ENCODE peak calls at places on chromosomes 1 and 21, in eight cellular contexts. One of them, this sample, is unnamed.
A peak's percentile ranks its signal among the peaks of the same experiment; 100 is the strongest.

GRCh38 chr21:28789571-28789970 is 203.1 kb downstream of the LTN1 start:
- DNase-seq in amniotic stem cell: no peak
- DNase-seq in GM13976: no peak
- DNase-seq in colonic mucosa: no peak
- DNase-seq in transverse colon: no peak
- DNase-seq in left colon: no peak
- DNase-seq in HTR-8/SVneo: no peak
- DNase-seq in Caki2: no peak
- DNase-seq in this sample: no peak

GRCh38 chr1:63069214-63069613 is 253.2 kb upstream of the FOXD3 start:
- DNase-seq in HTR-8/SVneo: no peak
- DNase-seq in left colon: no peak
- DNase-seq in transverse colon: no peak
- DNase-seq in GM13976: no peak
- DNase-seq in Caki2: no peak
- DNase-seq in amniotic stem cell: no peak
- DNase-seq in colonic mucosa: no peak
- DNase-seq in this sample: no peak

GRCh38 chr21:16113052-16113715 is 383.4 kb downstream of the USP25 start:
- DNase-seq in colonic mucosa: peak; percentile 29
- DNase-seq in left colon: no peak
- DNase-seq in GM13976: no peak
- DNase-seq in Caki2: no peak
- DNase-seq in HTR-8/SVneo: no peak
- DNase-seq in amniotic stem cell: no peak
- DNase-seq in transverse colon: no peak
- DNase-seq in this sample: no peak

GRCh38 chr1:192786617-192787016 is 22.2 kb upstream of the RGS2 start:
- DNase-seq in transverse colon: no peak
- DNase-seq in GM13976: no peak
- DNase-seq in HTR-8/SVneo: no peak
- DNase-seq in left colon: no peak
- DNase-seq in Caki2: no peak
- DNase-seq in colonic mucosa: no peak
- DNase-seq in amniotic stem cell: no peak
- DNase-seq in this sample: no peak

GRCh38 chr21:45575993-45576837 is 34.0 kb upstream of the SLC19A1 start:
- DNase-seq in left colon: no peak
- DNase-seq in transverse colon: no peak
- DNase-seq in Caki2: no peak
- DNase-seq in colonic mucosa: no peak
- DNase-seq in amniotic stem cell: no peak
- DNase-seq in GM13976: no peak
- DNase-seq in HTR-8/SVneo: no peak
- DNase-seq in this sample: no peak

GRCh38 chr1:950881-951280 is 8.2 kb downstream of the NOC2L start:
- DNase-seq in Caki2: no peak
- DNase-seq in GM13976: no peak
- DNase-seq in HTR-8/SVneo: no peak
- DNase-seq in colonic mucosa: no peak
- DNase-seq in left colon: no peak
- DNase-seq in amniotic stem cell: no peak
- DNase-seq in transverse colon: no peak
- DNase-seq in this sample: no peak

GRCh38 chr1:222880586-222880985 is 65.7 kb downstream of the DISP1 start:
- DNase-seq in GM13976: no peak
- DNase-seq in colonic mucosa: no peak
- DNase-seq in left colon: no peak
- DNase-seq in amniotic stem cell: no peak
- DNase-seq in transverse colon: no peak
- DNase-seq in HTR-8/SVneo: peak; percentile 29
- DNase-seq in Caki2: no peak
- DNase-seq in this sample: no peak

GRCh38 chr1:14733053-14733778 is 134.7 kb downstream of the KAZN start:
- DNase-seq in transverse colon: no peak
- DNase-seq in GM13976: peak; percentile 46
- DNase-seq in left colon: no peak
- DNase-seq in Caki2: peak; percentile 60
- DNase-seq in colonic mucosa: no peak
- DNase-seq in amniotic stem cell: no peak
- DNase-seq in HTR-8/SVneo: no peak
- DNase-seq in this sample: peak; percentile 20

GRCh38 chr1:156282143-156282478 is 514 bp downstream of the SMG5 start:
- DNase-seq in transverse colon: no peak
- DNase-seq in Caki2: peak; percentile 42
- DNase-seq in amniotic stem cell: no peak
- DNase-seq in colonic mucosa: peak; percentile 78
- DNase-seq in left colon: peak; percentile 73
- DNase-seq in GM13976: no peak
- DNase-seq in HTR-8/SVneo: no peak
- DNase-seq in this sample: peak; percentile 27

GRCh38 chr1:110565565-110565964 is 40.6 kb downstream of the KCNA2 start:
- DNase-seq in HTR-8/SVneo: no peak
- DNase-seq in GM13976: no peak
- DNase-seq in colonic mucosa: no peak
- DNase-seq in left colon: no peak
- DNase-seq in Caki2: no peak
- DNase-seq in transverse colon: no peak
- DNase-seq in amniotic stem cell: no peak
- DNase-seq in this sample: no peak

GRCh38 chr21:21159253-21159899 is 161.2 kb downstream of the NCAM2 start:
- DNase-seq in amniotic stem cell: no peak
- DNase-seq in GM13976: no peak
- DNase-seq in left colon: no peak
- DNase-seq in HTR-8/SVneo: no peak
- DNase-seq in colonic mucosa: no peak
- DNase-seq in transverse colon: no peak
- DNase-seq in Caki2: no peak
- DNase-seq in this sample: no peak

GRCh38 chr1:181061891-181062777 is 26.4 kb upstream of the IER5 start:
- DNase-seq in GM13976: peak; percentile 77
- DNase-seq in left colon: no peak
- DNase-seq in transverse colon: peak; percentile 25
- DNase-seq in HTR-8/SVneo: no peak
- DNase-seq in Caki2: no peak
- DNase-seq in amniotic stem cell: no peak
- DNase-seq in colonic mucosa: no peak
- DNase-seq in this sample: no peak

GRCh38 chr1:71557138-71557537 is 476.3 kb upstream of the ZRANB2 start:
- DNase-seq in transverse colon: no peak
- DNase-seq in Caki2: no peak
- DNase-seq in colonic mucosa: no peak
- DNase-seq in left colon: no peak
- DNase-seq in GM13976: no peak
- DNase-seq in HTR-8/SVneo: no peak
- DNase-seq in amniotic stem cell: no peak
- DNase-seq in this sample: no peak

GRCh38 chr1:166910396-166910994 is 34.4 kb upstream of the TADA1 start:
- DNase-seq in Caki2: peak; percentile 76
- DNase-seq in left colon: peak; percentile 79
- DNase-seq in HTR-8/SVneo: peak; percentile 83
- DNase-seq in transverse colon: peak; percentile 85
- DNase-seq in colonic mucosa: peak; percentile 82
- DNase-seq in amniotic stem cell: peak; percentile 33
- DNase-seq in GM13976: peak; percentile 77
- DNase-seq in this sample: peak; percentile 87

GRCh38 chr1:109975718-109976117 is 8.8 kb upstream of the AHCYL1 start:
- DNase-seq in colonic mucosa: no peak
- DNase-seq in amniotic stem cell: no peak
- DNase-seq in HTR-8/SVneo: peak; percentile 56
- DNase-seq in transverse colon: no peak
- DNase-seq in left colon: no peak
- DNase-seq in Caki2: peak; percentile 39
- DNase-seq in GM13976: no peak
- DNase-seq in this sample: no peak

GRCh38 chr1:94118013-94118412 is 2.9 kb downstream of the ABCA4 start:
- DNase-seq in left colon: no peak
- DNase-seq in HTR-8/SVneo: no peak
- DNase-seq in Caki2: no peak
- DNase-seq in amniotic stem cell: no peak
- DNase-seq in transverse colon: no peak
- DNase-seq in GM13976: no peak
- DNase-seq in colonic mucosa: no peak
- DNase-seq in this sample: no peak

GRCh38 chr1:58576727-58577675 is at the start of gene TACSTD2:
- DNase-seq in transverse colon: peak; percentile 61
- DNase-seq in colonic mucosa: peak; percentile 58
- DNase-seq in HTR-8/SVneo: no peak
- DNase-seq in amniotic stem cell: no peak
- DNase-seq in Caki2: no peak
- DNase-seq in GM13976: peak; percentile 33
- DNase-seq in left colon: peak; percentile 44
- DNase-seq in this sample: peak; percentile 94

GRCh38 chr1:93907718-93908117 is 1.5 kb downstream of the GCLM start:
- DNase-seq in colonic mucosa: no peak
- DNase-seq in GM13976: no peak
- DNase-seq in transverse colon: no peak
- DNase-seq in Caki2: peak; percentile 48
- DNase-seq in HTR-8/SVneo: peak; percentile 17
- DNase-seq in amniotic stem cell: no peak
- DNase-seq in left colon: no peak
- DNase-seq in this sample: peak; percentile 16

GRCh38 chr1:186950547-186950946 is 121.8 kb downstream of the PLA2G4A start:
- DNase-seq in HTR-8/SVneo: no peak
- DNase-seq in transverse colon: no peak
- DNase-seq in Caki2: peak; percentile 45
- DNase-seq in GM13976: no peak
- DNase-seq in colonic mucosa: no peak
- DNase-seq in amniotic stem cell: peak; percentile 35
- DNase-seq in left colon: no peak
- DNase-seq in this sample: no peak

GRCh38 chr1:214525535-214526019 is 25.8 kb downstream of the PTPN14 start:
- DNase-seq in HTR-8/SVneo: no peak
- DNase-seq in Caki2: peak; percentile 91
- DNase-seq in left colon: no peak
- DNase-seq in GM13976: no peak
- DNase-seq in amniotic stem cell: no peak
- DNase-seq in colonic mucosa: no peak
- DNase-seq in transverse colon: no peak
- DNase-seq in this sample: no peak

GRCh38 chr1:54844564-54844963 is 42.4 kb downstream of the DHCR24 start:
- DNase-seq in colonic mucosa: no peak
- DNase-seq in amniotic stem cell: no peak
- DNase-seq in transverse colon: no peak
- DNase-seq in Caki2: no peak
- DNase-seq in HTR-8/SVneo: no peak
- DNase-seq in GM13976: no peak
- DNase-seq in left colon: no peak
- DNase-seq in this sample: no peak

GRCh38 chr1:162889989-162890388 is 29.0 kb upstream of the CCDC190 start:
- DNase-seq in HTR-8/SVneo: no peak
- DNase-seq in colonic mucosa: no peak
- DNase-seq in GM13976: no peak
- DNase-seq in amniotic stem cell: no peak
- DNase-seq in left colon: no peak
- DNase-seq in Caki2: no peak
- DNase-seq in transverse colon: no peak
- DNase-seq in this sample: no peak

GRCh38 chr21:42237577-42237976 is 18.6 kb downstream of the ABCG1 start:
- DNase-seq in colonic mucosa: no peak
- DNase-seq in GM13976: no peak
- DNase-seq in Caki2: no peak
- DNase-seq in HTR-8/SVneo: no peak
- DNase-seq in left colon: no peak
- DNase-seq in transverse colon: no peak
- DNase-seq in amniotic stem cell: no peak
- DNase-seq in this sample: no peak

GRCh38 chr1:169133801-169134558 is 27.5 kb downstream of the ATP1B1 start:
- DNase-seq in GM13976: no peak
- DNase-seq in Caki2: no peak
- DNase-seq in HTR-8/SVneo: no peak
- DNase-seq in colonic mucosa: no peak
- DNase-seq in left colon: no peak
- DNase-seq in transverse colon: no peak
- DNase-seq in amniotic stem cell: no peak
- DNase-seq in this sample: no peak

GRCh38 chr1:113940365-113941244 is 11.5 kb downstream of the HIPK1 start:
- DNase-seq in colonic mucosa: no peak
- DNase-seq in GM13976: no peak
- DNase-seq in Caki2: no peak
- DNase-seq in left colon: no peak
- DNase-seq in HTR-8/SVneo: no peak
- DNase-seq in amniotic stem cell: no peak
- DNase-seq in transverse colon: peak; percentile 14
- DNase-seq in this sample: no peak

GRCh38 chr1:55827350-55827749 is 612.2 kb upstream of the USP24 start:
- DNase-seq in GM13976: no peak
- DNase-seq in Caki2: peak; percentile 13
- DNase-seq in amniotic stem cell: peak; percentile 69
- DNase-seq in colonic mucosa: peak; percentile 26
- DNase-seq in transverse colon: no peak
- DNase-seq in left colon: no peak
- DNase-seq in HTR-8/SVneo: peak; percentile 45
- DNase-seq in this sample: no peak

GRCh38 chr1:203144661-203145060 is 17.1 kb downstream of the ADORA1 start:
- DNase-seq in GM13976: no peak
- DNase-seq in amniotic stem cell: no peak
- DNase-seq in left colon: no peak
- DNase-seq in Caki2: no peak
- DNase-seq in HTR-8/SVneo: no peak
- DNase-seq in colonic mucosa: no peak
- DNase-seq in transverse colon: no peak
- DNase-seq in this sample: peak; percentile 66

GRCh38 chr1:234924450-234925355 is 203.9 kb downstream of the TOMM20 start:
- DNase-seq in amniotic stem cell: no peak
- DNase-seq in GM13976: no peak
- DNase-seq in colonic mucosa: no peak
- DNase-seq in left colon: peak; percentile 15
- DNase-seq in transverse colon: no peak
- DNase-seq in Caki2: no peak
- DNase-seq in HTR-8/SVneo: no peak
- DNase-seq in this sample: peak; percentile 11

GRCh38 chr1:163357378-163357777 is 35.6 kb downstream of the NUF2 start:
- DNase-seq in HTR-8/SVneo: no peak
- DNase-seq in Caki2: no peak
- DNase-seq in amniotic stem cell: no peak
- DNase-seq in left colon: no peak
- DNase-seq in colonic mucosa: no peak
- DNase-seq in transverse colon: no peak
- DNase-seq in GM13976: no peak
- DNase-seq in this sample: no peak

GRCh38 chr1:224897501-224897900 is 32.0 kb upstream of the DNAH14 start:
- DNase-seq in GM13976: no peak
- DNase-seq in transverse colon: no peak
- DNase-seq in HTR-8/SVneo: no peak
- DNase-seq in colonic mucosa: no peak
- DNase-seq in left colon: no peak
- DNase-seq in Caki2: no peak
- DNase-seq in amniotic stem cell: no peak
- DNase-seq in this sample: no peak

GRCh38 chr1:116855220-116855619 is 54.5 kb upstream of the PTGFRN start:
- DNase-seq in Caki2: no peak
- DNase-seq in colonic mucosa: peak; percentile 49
- DNase-seq in GM13976: no peak
- DNase-seq in transverse colon: peak; percentile 20
- DNase-seq in left colon: peak; percentile 33
- DNase-seq in amniotic stem cell: no peak
- DNase-seq in HTR-8/SVneo: no peak
- DNase-seq in this sample: peak; percentile 82

GRCh38 chr1:71414229-71414628 is 333.4 kb upstream of the ZRANB2 start:
- DNase-seq in GM13976: no peak
- DNase-seq in transverse colon: no peak
- DNase-seq in Caki2: no peak
- DNase-seq in amniotic stem cell: no peak
- DNase-seq in left colon: no peak
- DNase-seq in HTR-8/SVneo: no peak
- DNase-seq in colonic mucosa: no peak
- DNase-seq in this sample: no peak

GRCh38 chr1:193070395-193070753 is 11.0 kb downstream of the RO60 start:
- DNase-seq in left colon: no peak
- DNase-seq in GM13976: no peak
- DNase-seq in colonic mucosa: no peak
- DNase-seq in HTR-8/SVneo: no peak
- DNase-seq in Caki2: no peak
- DNase-seq in amniotic stem cell: no peak
- DNase-seq in transverse colon: no peak
- DNase-seq in this sample: no peak

GRCh38 chr1:60341274-60341673 is 267.7 kb upstream of the C1orf87 start:
- DNase-seq in transverse colon: no peak
- DNase-seq in colonic mucosa: no peak
- DNase-seq in amniotic stem cell: no peak
- DNase-seq in GM13976: no peak
- DNase-seq in HTR-8/SVneo: no peak
- DNase-seq in left colon: no peak
- DNase-seq in Caki2: no peak
- DNase-seq in this sample: no peak

This sample was measured in body of pancreas.